ENCODE peak calls at places on chromosomes 16 and 17, in ten cellular contexts. V is cardiac muscle cell, U is psoas muscle, C is BJ, D is AG09309, J is thoracic aorta, P is pancreas, N is fibroblast of mammary gland, E is MCF 10A, Y is kidney. K is an unnamed sample.

GRCh38 chr17:42276609-42277341 is 584 bp upstream of the STAT5B start:
- DNase-seq in V (peak), U (peak), C (no peak), D (no peak), J (peak), P (peak), N (peak), E (peak), Y (peak), K (peak)

GRCh38 chr17:81400154-81400938 is 5.1 kb downstream of the BAHCC1 start:
- DNase-seq in V (peak), U (peak), C (no peak), D (no peak), J (no peak), P (no peak), N (no peak), E (peak), Y (no peak), K (peak)

GRCh38 chr17:58308985-58309917 is 19.3 kb downstream of the TSPOAP1 start:
- DNase-seq in V (no peak), U (no peak), C (no peak), D (no peak), J (no peak), P (no peak), N (no peak), E (no peak), Y (no peak), K (no peak)

GRCh38 chr17:30161601-30162000 is 45.0 kb downstream of the NSRP1 start:
- DNase-seq in V (no peak), U (no peak), C (no peak), D (no peak), J (no peak), P (no peak), N (no peak), E (no peak), Y (no peak), K (no peak)

GRCh38 chr17:15479697-15480096 is 12.3 kb upstream of the CDRT4 start:
- DNase-seq in V (no peak), U (no peak), C (no peak), D (no peak), J (no peak), P (no peak), N (peak), E (peak), Y (no peak), K (peak)

GRCh38 chr16:83137326-83137770 is 510.6 kb downstream of the CDH13 start:
- DNase-seq in V (no peak), U (no peak), C (peak), D (peak), J (no peak), P (no peak), N (peak), E (peak), Y (no peak), K (peak)

GRCh38 chr17:45262516-45263476 is 902 bp upstream of the SPATA32 start:
- DNase-seq in V (no peak), U (no peak), C (no peak), D (no peak), J (no peak), P (no peak), N (peak), E (no peak), Y (peak), K (peak)

GRCh38 chr16:6969594-6969993 is 363.1 kb upstream of the RBFOX1 start:
- DNase-seq in V (no peak), U (no peak), C (no peak), D (no peak), J (no peak), P (no peak), N (no peak), E (no peak), Y (no peak), K (no peak)

GRCh38 chr17:56478836-56479447 is 114.6 kb upstream of the NOG start:
- DNase-seq in V (peak), U (no peak), C (no peak), D (no peak), J (no peak), P (no peak), N (peak), E (peak), Y (no peak), K (peak)

GRCh38 chr17:72462396-72462795 is 341.6 kb downstream of the SOX9 start:
- DNase-seq in V (no peak), U (no peak), C (no peak), D (no peak), J (no peak), P (no peak), N (no peak), E (no peak), Y (no peak), K (no peak)

GRCh38 chr17:47855737-47856136 is 4.8 kb upstream of the SP6 start:
- DNase-seq in V (no peak), U (no peak), C (no peak), D (no peak), J (no peak), P (no peak), N (no peak), E (no peak), Y (no peak), K (no peak)

GRCh38 chr16:84053237-84053636 is 10.6 kb upstream of the SLC38A8 start:
- DNase-seq in V (no peak), U (no peak), C (no peak), D (no peak), J (no peak), P (no peak), N (no peak), E (no peak), Y (peak), K (no peak)

GRCh38 chr17:15945493-15946209 is 721 bp downstream of the ADORA2B start:
- DNase-seq in V (peak), U (no peak), C (no peak), D (no peak), J (no peak), P (no peak), N (no peak), E (peak), Y (peak), K (peak)

GRCh38 chr16:88927661-88928060 is 49.3 kb downstream of the CBFA2T3 start:
- DNase-seq in V (no peak), U (no peak), C (no peak), D (no peak), J (no peak), P (no peak), N (no peak), E (no peak), Y (no peak), K (no peak)

GRCh38 chr17:50631195-50631907 is 3.3 kb upstream of the ABCC3 start:
- DNase-seq in V (no peak), U (no peak), C (no peak), D (no peak), J (no peak), P (no peak), N (peak), E (no peak), Y (peak), K (no peak)

GRCh38 chr16:89167425-89167941 is 4.1 kb upstream of the CDH15 start:
- DNase-seq in V (peak), U (peak), C (no peak), D (peak), J (no peak), P (peak), N (peak), E (peak), Y (peak), K (peak)

GRCh38 chr17:77492446-77493237 is 351.9 kb downstream of the SEC14L1 start:
- DNase-seq in V (no peak), U (no peak), C (no peak), D (no peak), J (no peak), P (no peak), N (no peak), E (no peak), Y (peak), K (no peak)

GRCh38 chr17:71855000-71855399 is 265.8 kb upstream of the SOX9 start:
- DNase-seq in V (no peak), U (no peak), C (no peak), D (no peak), J (no peak), P (no peak), N (no peak), E (no peak), Y (no peak), K (no peak)

GRCh38 chr16:60414617-60415016 is 1621.6 kb downstream of the CDH8 start:
- DNase-seq in V (peak), U (no peak), C (no peak), D (no peak), J (no peak), P (no peak), N (no peak), E (no peak), Y (no peak), K (no peak)

GRCh38 chr16:87457724-87458423 is 35.0 kb downstream of the ZCCHC14 start:
- DNase-seq in V (no peak), U (no peak), C (peak), D (peak), J (no peak), P (no peak), N (peak), E (peak), Y (no peak), K (peak)

GRCh38 chr17:50482516-50482915 is 3.9 kb downstream of the RSAD1 start:
- DNase-seq in V (peak), U (peak), C (peak), D (peak), J (peak), P (peak), N (peak), E (peak), Y (peak), K (peak)

GRCh38 chr16:67449328-67449727 is 18.4 kb downstream of the HSD11B2 start:
- DNase-seq in V (no peak), U (peak), C (no peak), D (no peak), J (no peak), P (no peak), N (no peak), E (no peak), Y (no peak), K (no peak)

GRCh38 chr16:67446968-67447507 is 16.1 kb downstream of the HSD11B2 start:
- DNase-seq in V (no peak), U (no peak), C (no peak), D (no peak), J (no peak), P (no peak), N (no peak), E (no peak), Y (no peak), K (no peak)

GRCh38 chr16:67448580-67448979 is 17.7 kb downstream of the HSD11B2 start:
- DNase-seq in V (no peak), U (no peak), C (no peak), D (no peak), J (no peak), P (no peak), N (no peak), E (no peak), Y (no peak), K (no peak)

GRCh38 chr16:67445913-67446907 is 15.3 kb downstream of the HSD11B2 start:
- DNase-seq in V (no peak), U (no peak), C (no peak), D (no peak), J (no peak), P (peak), N (no peak), E (no peak), Y (peak), K (no peak)

GRCh38 chr16:67447508-67448076 is 16.7 kb downstream of the HSD11B2 start:
- DNase-seq in V (no peak), U (peak), C (no peak), D (no peak), J (no peak), P (peak), N (peak), E (peak), Y (no peak), K (peak)
- TF ChIP-seq CTCF in V (peak), U (peak), C (peak), D (peak), J (no peak), P (peak), N (peak), E (peak), Y (peak), K (peak)

GRCh38 chr16:50246299-50247122 is 19.8 kb upstream of the ADCY7 start:
- DNase-seq in V (peak), U (no peak), C (no peak), D (no peak), J (no peak), P (no peak), N (no peak), E (no peak), Y (peak), K (no peak)
- TF ChIP-seq CTCF in V (no peak), U (no peak), C (no peak), D (no peak), J (no peak), P (no peak), N (no peak), E (no peak), Y (no peak), K (no peak)

DNA sequence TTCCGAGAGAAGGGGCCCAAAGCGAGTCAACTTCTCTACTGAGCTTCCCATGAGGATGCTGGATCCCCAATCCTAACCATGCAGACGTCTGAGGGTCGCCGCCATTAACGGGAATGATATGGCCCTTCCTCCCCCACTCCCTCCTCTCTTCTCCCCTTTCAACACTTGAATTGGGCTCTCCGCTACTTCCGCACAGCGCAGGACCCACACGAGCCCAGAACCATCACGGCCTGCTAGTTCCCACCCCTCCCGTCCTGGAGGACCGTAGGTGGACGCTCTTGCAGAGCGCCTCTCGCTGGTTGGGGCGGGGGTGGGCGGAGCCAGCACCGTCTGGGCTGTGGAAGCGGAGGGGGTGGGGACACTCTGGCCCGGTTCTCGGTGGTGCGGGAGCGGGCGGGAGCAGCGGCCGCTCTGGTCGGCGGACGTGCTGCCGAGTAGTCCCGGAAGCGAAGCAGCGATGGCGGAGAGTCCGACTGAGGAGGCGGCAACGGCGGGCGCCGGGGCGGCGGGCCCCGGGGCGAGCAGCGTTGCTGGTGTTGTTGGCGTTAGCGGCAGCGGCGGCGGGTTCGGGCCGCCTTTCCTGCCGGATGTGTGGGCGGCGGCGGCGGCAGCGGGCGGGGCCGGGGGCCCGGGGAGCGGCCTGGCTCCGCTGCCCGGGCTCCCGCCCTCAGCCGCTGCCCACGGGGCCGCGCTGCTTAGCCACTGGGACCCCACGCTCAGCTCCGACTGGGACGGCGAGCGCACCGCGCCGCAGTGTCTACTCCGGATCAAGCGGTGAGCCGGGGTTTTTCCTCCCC is at the start of gene UBE2Z:
- DNase-seq in V (peak), U (peak), C (peak), D (peak), J (peak), P (peak), N (peak), E (peak), Y (peak), K (peak)
- TF ChIP-seq CTCF in V (peak), U (no peak), C (no peak), D (no peak), J (peak), P (no peak), N (no peak), E (no peak), Y (peak), K (no peak)

DNA sequence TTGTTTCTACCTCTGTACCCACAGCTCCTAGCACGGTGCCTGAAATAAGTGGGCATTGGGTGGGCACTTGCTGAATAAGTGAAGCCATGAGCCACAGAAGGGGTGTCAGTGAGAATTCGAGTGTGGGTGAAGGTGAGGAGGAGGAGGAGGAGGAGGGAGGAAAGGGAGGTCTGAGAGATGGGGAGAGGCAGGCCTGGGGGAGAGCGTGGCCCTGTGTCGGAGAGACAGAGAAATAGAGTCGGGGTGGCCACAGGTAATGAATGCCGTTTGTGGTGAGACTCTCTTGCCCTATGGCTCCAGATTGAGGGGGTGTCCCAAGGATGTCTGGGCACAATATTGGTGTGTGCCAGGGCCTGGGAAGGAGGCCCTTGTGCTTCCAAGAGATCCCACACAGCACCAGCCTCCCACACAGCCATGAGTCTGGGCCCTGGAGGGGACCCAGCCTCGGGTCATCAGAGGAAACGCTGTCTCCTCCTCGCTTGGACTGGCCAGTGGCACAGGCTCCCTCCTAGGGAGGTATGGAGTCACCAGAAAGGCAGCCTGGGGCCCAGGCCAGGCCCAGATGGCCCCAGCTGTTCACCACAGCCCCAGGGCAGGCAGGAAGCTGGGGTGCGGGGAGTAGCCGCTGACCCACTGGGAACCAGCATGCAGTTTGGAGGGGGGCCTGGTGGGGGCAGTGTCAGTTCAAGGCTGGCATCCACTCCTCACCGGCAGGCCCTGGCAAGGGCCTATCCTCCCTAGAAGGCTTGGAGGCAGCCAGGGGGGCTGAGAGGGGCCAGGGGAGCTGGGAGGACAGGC is 49.0 kb downstream of the SDK2 start:
- DNase-seq in V (peak), U (peak), C (no peak), D (no peak), J (no peak), P (no peak), N (peak), E (peak), Y (no peak), K (peak)
- TF ChIP-seq CTCF in V (peak), U (peak), C (peak), D (no peak), J (peak), P (no peak), N (peak), E (peak), Y (peak), K (peak)

GRCh38 chr16:79776243-79776884 is 175.8 kb upstream of the MAF start:
- DNase-seq in V (no peak), U (peak), C (no peak), D (no peak), J (no peak), P (no peak), N (peak), E (no peak), Y (no peak), K (peak)
- TF ChIP-seq CTCF in V (no peak), U (no peak), C (peak), D (no peak), J (no peak), P (no peak), N (no peak), E (no peak), Y (no peak), K (peak)

DNA sequence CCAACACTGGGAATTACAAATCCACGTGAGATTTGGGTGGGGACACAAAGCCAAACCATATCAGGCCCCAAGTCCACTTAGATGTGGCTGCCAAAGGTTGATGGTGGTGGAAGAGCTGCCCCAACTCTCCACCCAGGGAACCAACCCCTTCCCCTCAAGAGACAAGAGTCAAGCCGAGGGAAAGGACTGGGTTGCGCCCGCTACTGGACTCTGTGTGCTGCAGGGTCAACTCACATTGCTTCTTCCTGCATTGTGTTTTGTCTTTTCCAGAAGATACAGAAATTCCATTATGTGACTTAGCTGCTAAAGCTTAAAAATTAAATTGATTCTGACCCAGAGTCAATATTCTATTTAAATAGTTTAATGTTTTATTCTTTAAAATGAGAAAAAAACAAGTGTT is 58.5 kb downstream of the ADAMTS18 start:
- DNase-seq in V (no peak), U (no peak), C (no peak), D (no peak), J (no peak), P (no peak), N (peak), E (peak), Y (no peak), K (no peak)
- TF ChIP-seq CTCF in V (no peak), U (no peak), C (peak), D (no peak), J (no peak), P (no peak), N (peak), E (no peak), Y (no peak), K (peak)

GRCh38 chr17:62701706-62702085 is 74.2 kb downstream of the MRC2 start:
- DNase-seq in V (no peak), U (no peak), C (no peak), D (no peak), J (no peak), P (no peak), N (no peak), E (no peak), Y (peak), K (no peak)

GRCh38 chr17:62704381-62704971 is 77.0 kb downstream of the MRC2 start:
- DNase-seq in V (peak), U (no peak), C (no peak), D (no peak), J (no peak), P (no peak), N (peak), E (peak), Y (peak), K (peak)

GRCh38 chr17:62703776-62704380 is 76.4 kb downstream of the MRC2 start:
- DNase-seq in V (peak), U (peak), C (no peak), D (no peak), J (no peak), P (peak), N (peak), E (peak), Y (peak), K (peak)

GRCh38 chr17:62703269-62703775 is 75.9 kb downstream of the MRC2 start:
- DNase-seq in V (no peak), U (no peak), C (no peak), D (no peak), J (no peak), P (peak), N (peak), E (peak), Y (peak), K (peak)

DNA sequence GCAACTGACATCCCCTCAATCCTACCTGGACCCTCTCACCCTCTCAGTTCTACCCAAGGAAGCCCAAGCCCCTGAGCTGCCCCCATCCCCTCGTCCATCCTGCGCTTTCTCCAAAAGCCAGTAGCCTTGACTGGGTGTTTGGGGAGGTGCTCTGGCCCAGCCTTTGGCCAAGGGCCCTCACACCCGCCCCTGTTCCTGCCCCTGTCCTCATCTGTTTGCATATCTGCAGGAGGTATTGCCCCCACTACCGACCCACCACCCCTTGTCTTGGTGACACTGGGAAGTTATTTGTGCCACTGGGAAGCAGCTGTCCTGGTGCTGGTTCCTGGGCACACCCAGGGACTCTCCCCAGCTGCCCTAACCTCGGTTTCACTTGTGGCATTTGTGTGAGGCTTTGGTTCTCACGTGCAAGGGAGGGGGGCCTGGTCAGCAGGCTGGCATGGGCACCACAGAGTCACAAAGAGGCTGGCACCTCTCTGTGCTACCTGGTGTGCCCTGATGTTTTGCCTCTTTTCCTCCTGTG is 75.3 kb downstream of the MRC2 start:
- DNase-seq in V (no peak), U (no peak), C (no peak), D (no peak), J (no peak), P (no peak), N (no peak), E (no peak), Y (peak), K (no peak)
- TF ChIP-seq CTCF in V (no peak), U (no peak), C (no peak), D (no peak), J (no peak), P (no peak), N (no peak), E (no peak), Y (no peak), K (no peak)

K was measured in epithelial cell of esophagus.